ENCODE peak calls at places on chromosomes 12 and 14, in eight cellular contexts. One of them, this sample, is unnamed.

GRCh38 chr12:104387190-104387589 is 69.6 kb upstream of the CHST11 start:
- DNase-seq in stomach: no peak
- DNase-seq in GM12878: no peak
- DNase-seq in cardiac muscle cell: peak; percentile 63
- DNase-seq in upper lobe of right lung: no peak
- DNase-seq in foreskin keratinocyte: no peak
- DNase-seq in transverse colon: no peak
- DNase-seq in fibroblast of lung: peak; percentile 54
- DNase-seq in this sample: no peak

GRCh38 chr12:45756666-45757065 is 27.2 kb downstream of the ARID2 start:
- DNase-seq in transverse colon: no peak
- DNase-seq in GM12878: no peak
- DNase-seq in upper lobe of right lung: no peak
- DNase-seq in cardiac muscle cell: no peak
- DNase-seq in fibroblast of lung: peak; percentile 21
- DNase-seq in foreskin keratinocyte: no peak
- DNase-seq in stomach: no peak
- DNase-seq in this sample: no peak

GRCh38 chr12:109737111-109737510 is 23.5 kb downstream of the FAM222A start:
- DNase-seq in transverse colon: no peak
- DNase-seq in fibroblast of lung: no peak
- DNase-seq in GM12878: no peak
- DNase-seq in cardiac muscle cell: no peak
- DNase-seq in stomach: peak; percentile 23
- DNase-seq in foreskin keratinocyte: no peak
- DNase-seq in upper lobe of right lung: no peak
- DNase-seq in this sample: peak; percentile 22

GRCh38 chr12:30828686-30829085 is 73.9 kb upstream of the CAPRIN2 start:
- DNase-seq in cardiac muscle cell: no peak
- DNase-seq in stomach: no peak
- DNase-seq in foreskin keratinocyte: no peak
- DNase-seq in upper lobe of right lung: no peak
- DNase-seq in GM12878: no peak
- DNase-seq in transverse colon: no peak
- DNase-seq in fibroblast of lung: no peak
- DNase-seq in this sample: no peak

GRCh38 chr12:95395706-95396105 is 78.2 kb upstream of the METAP2 start:
- DNase-seq in transverse colon: no peak
- DNase-seq in GM12878: no peak
- DNase-seq in foreskin keratinocyte: no peak
- DNase-seq in stomach: no peak
- DNase-seq in fibroblast of lung: no peak
- DNase-seq in upper lobe of right lung: no peak
- DNase-seq in cardiac muscle cell: no peak
- DNase-seq in this sample: no peak

GRCh38 chr14:96184737-96185136 is 19.9 kb upstream of the BDKRB2 start:
- DNase-seq in stomach: no peak
- DNase-seq in GM12878: no peak
- DNase-seq in foreskin keratinocyte: no peak
- DNase-seq in fibroblast of lung: peak; percentile 68
- DNase-seq in cardiac muscle cell: peak; percentile 47
- DNase-seq in transverse colon: no peak
- DNase-seq in upper lobe of right lung: no peak
- DNase-seq in this sample: no peak

GRCh38 chr14:38137005-38137404 is 70.7 kb upstream of the SSTR1 start:
- DNase-seq in cardiac muscle cell: peak; percentile 20
- DNase-seq in upper lobe of right lung: no peak
- DNase-seq in foreskin keratinocyte: no peak
- DNase-seq in transverse colon: no peak
- DNase-seq in GM12878: no peak
- DNase-seq in stomach: no peak
- DNase-seq in fibroblast of lung: peak; percentile 67
- DNase-seq in this sample: no peak

GRCh38 chr12:47556631-47557030 is 149.2 kb downstream of the RPAP3 start:
- DNase-seq in cardiac muscle cell: no peak
- DNase-seq in transverse colon: no peak
- DNase-seq in foreskin keratinocyte: no peak
- DNase-seq in GM12878: no peak
- DNase-seq in upper lobe of right lung: no peak
- DNase-seq in fibroblast of lung: no peak
- DNase-seq in stomach: no peak
- DNase-seq in this sample: no peak

GRCh38 chr12:110234197-110235154 is 46.6 kb upstream of the ATP2A2 start:
- DNase-seq in GM12878: no peak
- DNase-seq in stomach: no peak
- DNase-seq in upper lobe of right lung: no peak
- DNase-seq in foreskin keratinocyte: no peak
- DNase-seq in fibroblast of lung: peak; percentile 63
- DNase-seq in cardiac muscle cell: peak; percentile 51
- DNase-seq in transverse colon: no peak
- DNase-seq in this sample: no peak

GRCh38 chr14:68695326-68695768 is 97.5 kb downstream of the ZFP36L1 start:
- DNase-seq in stomach: no peak
- DNase-seq in upper lobe of right lung: no peak
- DNase-seq in fibroblast of lung: peak; percentile 98
- DNase-seq in transverse colon: no peak
- DNase-seq in cardiac muscle cell: peak; percentile 98
- DNase-seq in foreskin keratinocyte: peak; percentile 100
- DNase-seq in GM12878: peak; percentile 80
- DNase-seq in this sample: peak; percentile 63

GRCh38 chr12:39357046-39357445 is 85.9 kb downstream of the KIF21A start:
- DNase-seq in foreskin keratinocyte: no peak
- DNase-seq in GM12878: no peak
- DNase-seq in stomach: no peak
- DNase-seq in fibroblast of lung: no peak
- DNase-seq in upper lobe of right lung: no peak
- DNase-seq in cardiac muscle cell: no peak
- DNase-seq in transverse colon: no peak
- DNase-seq in this sample: no peak

GRCh38 chr12:61282790-61283575 is 977.2 kb upstream of the USP15 start:
- DNase-seq in fibroblast of lung: peak; percentile 2
- DNase-seq in foreskin keratinocyte: peak; percentile 95
- DNase-seq in cardiac muscle cell: no peak
- DNase-seq in transverse colon: no peak
- DNase-seq in GM12878: no peak
- DNase-seq in upper lobe of right lung: no peak
- DNase-seq in stomach: no peak
- DNase-seq in this sample: no peak

GRCh38 chr12:65720136-65720535 is 104.1 kb upstream of the HMGA2 start:
- DNase-seq in GM12878: no peak
- DNase-seq in transverse colon: no peak
- DNase-seq in upper lobe of right lung: no peak
- DNase-seq in cardiac muscle cell: peak; percentile 68
- DNase-seq in stomach: no peak
- DNase-seq in fibroblast of lung: no peak
- DNase-seq in foreskin keratinocyte: peak; percentile 93
- DNase-seq in this sample: no peak

GRCh38 chr12:6372403-6373003 is 2.9 kb downstream of the SCNN1A start:
- DNase-seq in stomach: peak; percentile 45
- DNase-seq in transverse colon: peak; percentile 56
- DNase-seq in GM12878: no peak
- DNase-seq in upper lobe of right lung: peak; percentile 75
- DNase-seq in foreskin keratinocyte: peak; percentile 95
- DNase-seq in fibroblast of lung: peak; percentile 90
- DNase-seq in cardiac muscle cell: peak; percentile 93
- DNase-seq in this sample: peak; percentile 62

GRCh38 chr12:6369916-6370575 is 5.3 kb downstream of the SCNN1A start:
- DNase-seq in transverse colon: no peak
- DNase-seq in fibroblast of lung: peak; percentile 54
- DNase-seq in stomach: no peak
- DNase-seq in foreskin keratinocyte: no peak
- DNase-seq in GM12878: no peak
- DNase-seq in upper lobe of right lung: no peak
- DNase-seq in cardiac muscle cell: no peak
- DNase-seq in this sample: peak; percentile 36

GRCh38 chr12:6370576-6370935 is 4.8 kb downstream of the SCNN1A start:
- DNase-seq in GM12878: no peak
- DNase-seq in upper lobe of right lung: no peak
- DNase-seq in stomach: no peak
- DNase-seq in foreskin keratinocyte: no peak
- DNase-seq in fibroblast of lung: no peak
- DNase-seq in transverse colon: no peak
- DNase-seq in cardiac muscle cell: no peak
- DNase-seq in this sample: no peak

GRCh38 chr12:6373022-6373787 is 2.2 kb downstream of the SCNN1A start:
- DNase-seq in upper lobe of right lung: no peak
- DNase-seq in stomach: peak; percentile 44
- DNase-seq in foreskin keratinocyte: no peak
- DNase-seq in transverse colon: peak; percentile 62
- DNase-seq in GM12878: no peak
- DNase-seq in fibroblast of lung: no peak
- DNase-seq in cardiac muscle cell: no peak
- DNase-seq in this sample: no peak

DNA sequence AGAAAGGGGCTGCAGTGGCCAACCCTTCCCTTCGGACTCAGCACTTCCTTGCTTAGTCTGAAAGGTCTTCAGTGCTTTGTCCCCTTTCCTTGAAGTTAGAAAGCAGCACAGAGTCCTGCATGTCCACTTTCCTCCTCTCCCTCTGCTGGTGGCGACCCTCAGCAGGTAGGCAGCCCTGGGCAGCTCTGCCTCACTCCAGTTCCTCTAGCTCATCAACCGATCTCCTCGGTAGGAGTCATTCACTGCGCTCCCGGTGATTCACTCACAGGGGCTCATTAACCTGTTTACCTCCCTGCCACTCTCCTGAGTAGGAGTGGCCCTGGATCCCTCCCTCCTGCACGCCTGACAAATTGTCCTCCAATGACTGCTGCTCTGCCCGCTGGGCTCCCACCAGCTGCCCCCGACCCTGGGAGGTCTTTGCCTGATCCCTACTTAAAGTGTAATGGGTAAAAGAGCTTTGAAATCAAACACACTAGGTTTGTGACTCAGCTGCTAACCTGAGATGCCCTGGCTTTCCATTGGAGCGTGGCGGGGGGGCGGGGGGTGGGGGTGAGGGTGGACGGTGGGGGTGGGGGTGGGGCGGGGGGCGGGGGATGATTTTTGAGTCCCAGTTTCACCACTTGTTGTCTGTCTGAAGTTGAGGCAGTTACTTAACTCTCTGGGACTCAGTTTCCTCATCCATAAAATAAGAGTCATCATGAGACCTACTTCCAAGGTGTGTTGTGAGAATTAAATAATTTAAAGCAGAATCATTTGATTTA is 4.2 kb downstream of the SCNN1A start:
- DNase-seq in upper lobe of right lung: peak; percentile 80
- DNase-seq in foreskin keratinocyte: peak; percentile 95
- DNase-seq in fibroblast of lung: peak; percentile 48
- DNase-seq in GM12878: peak; percentile 34
- DNase-seq in cardiac muscle cell: peak; percentile 56
- DNase-seq in stomach: peak; percentile 66
- DNase-seq in transverse colon: peak; percentile 84
- DNase-seq in this sample: peak; percentile 78
- TF ChIP-seq CTCF in upper lobe of right lung: no peak
- TF ChIP-seq CTCF in foreskin keratinocyte: peak; percentile 55
- TF ChIP-seq CTCF in fibroblast of lung: no peak
- TF ChIP-seq CTCF in GM12878: no peak
- TF ChIP-seq CTCF in cardiac muscle cell: peak; percentile 23
- TF ChIP-seq CTCF in stomach: no peak
- TF ChIP-seq CTCF in transverse colon: no peak
- TF ChIP-seq CTCF in this sample: no peak

DNA sequence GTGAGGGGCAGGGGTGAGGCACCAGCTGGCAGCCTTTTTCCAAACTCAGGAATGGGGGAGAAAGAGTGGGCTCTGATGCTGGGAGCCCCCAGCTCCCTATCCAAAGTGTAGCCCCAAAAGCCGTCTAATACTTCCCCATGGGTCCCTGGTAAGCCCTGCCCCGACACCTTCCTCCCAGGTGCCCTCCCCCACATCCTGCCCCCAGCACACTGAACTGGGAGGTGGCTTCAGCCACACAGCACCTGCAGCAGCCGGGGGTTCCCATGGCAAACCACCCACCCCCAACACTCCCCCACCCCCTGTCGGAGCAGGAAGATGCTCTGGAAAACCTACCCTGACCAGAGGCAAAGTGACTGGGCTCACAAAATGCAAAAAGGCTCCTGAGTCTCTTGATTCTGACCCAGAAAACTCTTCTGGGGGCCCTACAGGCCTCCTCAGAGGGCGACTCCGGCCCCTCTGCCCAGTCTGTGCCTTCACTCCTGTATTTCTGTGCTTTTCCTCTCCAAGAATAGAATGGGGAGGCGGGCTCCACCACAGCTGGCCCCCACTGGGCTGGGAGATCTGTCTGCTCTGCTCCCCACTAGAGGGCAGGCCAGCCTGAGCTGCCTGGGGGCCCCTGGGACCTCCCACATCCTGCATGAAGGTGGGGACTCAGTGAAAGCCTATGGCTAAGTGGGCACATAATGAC is 81.6 kb downstream of the ITPK1 start:
- DNase-seq in stomach: no peak
- DNase-seq in upper lobe of right lung: no peak
- DNase-seq in transverse colon: no peak
- DNase-seq in foreskin keratinocyte: no peak
- DNase-seq in fibroblast of lung: no peak
- DNase-seq in GM12878: no peak
- DNase-seq in cardiac muscle cell: no peak
- DNase-seq in this sample: peak; percentile 82
- H3K27ac ChIP-seq in stomach: peak overlapping the region; percentile 56
- H3K27ac ChIP-seq in upper lobe of right lung: no peak overlapping the region
- H3K27ac ChIP-seq in transverse colon: peak overlapping the region; percentile 89
- H3K27ac ChIP-seq in foreskin keratinocyte: no peak overlapping the region
- H3K27ac ChIP-seq in fibroblast of lung: no peak overlapping the region
- H3K27ac ChIP-seq in GM12878: peak overlapping the region; percentile 39
- H3K27ac ChIP-seq in cardiac muscle cell: no peak overlapping the region
- H3K27ac ChIP-seq in this sample: peak overlapping the region; percentile 69

GRCh38 chr14:74653386-74654138 is 41.5 kb upstream of the LTBP2 start:
- DNase-seq in fibroblast of lung: no peak
- DNase-seq in cardiac muscle cell: no peak
- DNase-seq in transverse colon: no peak
- DNase-seq in foreskin keratinocyte: no peak
- DNase-seq in stomach: no peak
- DNase-seq in GM12878: no peak
- DNase-seq in upper lobe of right lung: no peak
- DNase-seq in this sample: no peak
- H3K4me1 ChIP-seq in fibroblast of lung: peaks cover 32% of the 10 kb centered on the region
- H3K4me1 ChIP-seq in cardiac muscle cell: peaks cover 19% of the 10 kb centered on the region
- H3K4me1 ChIP-seq in transverse colon: no peaks in the 10 kb centered on the region
- H3K4me1 ChIP-seq in foreskin keratinocyte: peaks cover 50% of the 10 kb centered on the region
- H3K4me1 ChIP-seq in stomach: peaks cover 11% of the 10 kb centered on the region
- H3K4me1 ChIP-seq in GM12878: peaks cover 3% of the 10 kb centered on the region
- H3K4me1 ChIP-seq in upper lobe of right lung: peaks cover 10% of the 10 kb centered on the region
- H3K4me1 ChIP-seq in this sample: no peaks in the 10 kb centered on the region

DNA sequence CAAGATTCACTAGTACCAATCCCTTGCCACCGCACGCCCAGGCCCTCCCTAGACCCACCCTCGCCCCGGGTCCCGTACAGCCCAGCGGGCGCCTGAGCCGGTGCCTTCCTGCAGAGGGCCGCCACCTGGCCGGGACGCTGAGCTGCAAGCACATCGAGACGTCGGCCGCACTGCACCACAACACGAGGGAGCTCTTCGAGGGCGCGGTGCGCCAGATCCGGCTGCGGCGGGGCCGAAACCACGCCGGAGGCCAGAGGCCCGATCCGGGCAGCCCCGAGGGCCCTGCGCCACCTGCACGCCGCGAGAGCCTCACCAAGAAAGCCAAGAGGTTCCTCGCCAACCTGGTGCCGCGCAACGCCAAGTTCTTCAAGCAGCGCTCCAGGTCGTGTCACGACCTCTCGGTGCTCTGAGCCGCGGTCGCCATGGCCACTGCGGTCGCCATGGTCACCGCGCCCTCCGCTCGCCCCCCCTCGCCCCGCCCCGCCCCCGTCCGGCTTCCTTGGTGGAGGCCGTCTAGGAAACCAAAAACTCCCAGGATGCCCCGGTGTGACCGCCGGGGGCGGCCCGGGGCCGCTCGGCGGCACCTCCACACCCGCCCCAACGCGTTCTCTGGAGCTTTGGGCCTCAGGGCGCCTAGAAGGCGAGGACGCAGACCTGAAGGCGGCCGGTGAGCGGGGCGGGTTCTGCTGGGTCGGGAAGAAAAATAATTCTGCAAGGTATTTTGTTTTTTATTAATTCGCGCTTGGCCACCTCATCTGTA is 3.7 kb downstream of the REM2 start:
- DNase-seq in GM12878: peak; percentile 45
- DNase-seq in upper lobe of right lung: peak; percentile 93
- DNase-seq in cardiac muscle cell: peak; percentile 73
- DNase-seq in fibroblast of lung: peak; percentile 65
- DNase-seq in foreskin keratinocyte: peak; percentile 65
- DNase-seq in transverse colon: peak; percentile 87
- DNase-seq in stomach: peak; percentile 85
- DNase-seq in this sample: peak; percentile 86
- TF ChIP-seq CTCF in GM12878: peak; percentile 18
- TF ChIP-seq CTCF in upper lobe of right lung: peak; percentile 19
- TF ChIP-seq CTCF in cardiac muscle cell: no peak
- TF ChIP-seq CTCF in fibroblast of lung: no peak
- TF ChIP-seq CTCF in foreskin keratinocyte: peak; percentile 41
- TF ChIP-seq CTCF in transverse colon: peak; percentile 15
- TF ChIP-seq CTCF in stomach: no peak
- TF ChIP-seq CTCF in this sample: peak; percentile 17

This sample was measured in Peyer's patch.